ENCODE peak calls at places on chromosomes 16 and 17, in nine cellular contexts. One of them, this sample, is unnamed.

GRCh38 chr17:77529328-77529650 is 388.5 kb downstream of the SEC14L1 start:
- DNase-seq in AG04450: no peak
- DNase-seq in pons: no peak
- DNase-seq in AG10803: no peak
- DNase-seq in stimulated activated CD4-positive, alpha-beta T cell treated with anti-CD3 and anti-CD28 coated beads, Interleukin-4, amount 100 ng/mL, for 4 hours: no peak
- DNase-seq in HCEC 1CT: no peak
- DNase-seq in Daoy: no peak
- DNase-seq in foreskin fibroblast: no peak
- DNase-seq in NCI-H1105: no peak
- DNase-seq in this sample: no peak

GRCh38 chr17:68057531-68057952 is 22.0 kb downstream of the KPNA2 start:
- DNase-seq in AG10803: peak
- DNase-seq in NCI-H1105: no peak
- DNase-seq in foreskin fibroblast: peak
- DNase-seq in stimulated activated CD4-positive, alpha-beta T cell treated with anti-CD3 and anti-CD28 coated beads, Interleukin-4, amount 100 ng/mL, for 4 hours: peak
- DNase-seq in HCEC 1CT: peak
- DNase-seq in Daoy: no peak
- DNase-seq in pons: no peak
- DNase-seq in AG04450: no peak
- DNase-seq in this sample: peak

GRCh38 chr16:56858375-56858774 is 6.6 kb upstream of the SLC12A3 start:
- DNase-seq in NCI-H1105: no peak
- DNase-seq in foreskin fibroblast: no peak
- DNase-seq in pons: no peak
- DNase-seq in AG04450: no peak
- DNase-seq in Daoy: no peak
- DNase-seq in HCEC 1CT: no peak
- DNase-seq in stimulated activated CD4-positive, alpha-beta T cell treated with anti-CD3 and anti-CD28 coated beads, Interleukin-4, amount 100 ng/mL, for 4 hours: no peak
- DNase-seq in AG10803: no peak
- DNase-seq in this sample: no peak

GRCh38 chr17:36722121-36722902 is 120.9 kb downstream of the MRM1 start:
- DNase-seq in AG04450: no peak
- DNase-seq in foreskin fibroblast: peak
- DNase-seq in pons: peak
- DNase-seq in stimulated activated CD4-positive, alpha-beta T cell treated with anti-CD3 and anti-CD28 coated beads, Interleukin-4, amount 100 ng/mL, for 4 hours: peak
- DNase-seq in AG10803: no peak
- DNase-seq in NCI-H1105: peak
- DNase-seq in Daoy: peak
- DNase-seq in HCEC 1CT: no peak
- DNase-seq in this sample: peak

GRCh38 chr17:57499648-57500049 is 243.3 kb downstream of the MSI2 start:
- DNase-seq in HCEC 1CT: no peak
- DNase-seq in AG10803: peak
- DNase-seq in NCI-H1105: no peak
- DNase-seq in Daoy: no peak
- DNase-seq in stimulated activated CD4-positive, alpha-beta T cell treated with anti-CD3 and anti-CD28 coated beads, Interleukin-4, amount 100 ng/mL, for 4 hours: no peak
- DNase-seq in foreskin fibroblast: no peak
- DNase-seq in pons: no peak
- DNase-seq in AG04450: no peak
- DNase-seq in this sample: no peak

GRCh38 chr16:10622036-10622921 is 41.9 kb upstream of the EMP2 start:
- DNase-seq in Daoy: no peak
- DNase-seq in stimulated activated CD4-positive, alpha-beta T cell treated with anti-CD3 and anti-CD28 coated beads, Interleukin-4, amount 100 ng/mL, for 4 hours: no peak
- DNase-seq in AG10803: no peak
- DNase-seq in foreskin fibroblast: no peak
- DNase-seq in pons: no peak
- DNase-seq in NCI-H1105: no peak
- DNase-seq in HCEC 1CT: no peak
- DNase-seq in AG04450: no peak
- DNase-seq in this sample: no peak

GRCh38 chr17:55344514-55344997 is 77.1 kb downstream of the MMD start:
- DNase-seq in Daoy: no peak
- DNase-seq in stimulated activated CD4-positive, alpha-beta T cell treated with anti-CD3 and anti-CD28 coated beads, Interleukin-4, amount 100 ng/mL, for 4 hours: no peak
- DNase-seq in foreskin fibroblast: no peak
- DNase-seq in HCEC 1CT: no peak
- DNase-seq in AG10803: no peak
- DNase-seq in NCI-H1105: no peak
- DNase-seq in pons: no peak
- DNase-seq in AG04450: no peak
- DNase-seq in this sample: no peak

GRCh38 chr16:19137201-19137601 is 23.4 kb downstream of the ITPRIPL2 start:
- DNase-seq in Daoy: peak
- DNase-seq in foreskin fibroblast: no peak
- DNase-seq in stimulated activated CD4-positive, alpha-beta T cell treated with anti-CD3 and anti-CD28 coated beads, Interleukin-4, amount 100 ng/mL, for 4 hours: no peak
- DNase-seq in AG04450: no peak
- DNase-seq in NCI-H1105: no peak
- DNase-seq in pons: no peak
- DNase-seq in AG10803: peak
- DNase-seq in HCEC 1CT: peak
- DNase-seq in this sample: no peak

GRCh38 chr17:79931517-79932309 is 92.5 kb upstream of the CBX4 start:
- DNase-seq in Daoy: peak
- DNase-seq in NCI-H1105: no peak
- DNase-seq in foreskin fibroblast: peak
- DNase-seq in pons: no peak
- DNase-seq in HCEC 1CT: no peak
- DNase-seq in stimulated activated CD4-positive, alpha-beta T cell treated with anti-CD3 and anti-CD28 coated beads, Interleukin-4, amount 100 ng/mL, for 4 hours: no peak
- DNase-seq in AG10803: no peak
- DNase-seq in AG04450: no peak
- DNase-seq in this sample: no peak

GRCh38 chr17:81252336-81253329 is 13.5 kb downstream of the NDUFAF8 start:
- DNase-seq in HCEC 1CT: no peak
- DNase-seq in Daoy: no peak
- DNase-seq in AG04450: no peak
- DNase-seq in stimulated activated CD4-positive, alpha-beta T cell treated with anti-CD3 and anti-CD28 coated beads, Interleukin-4, amount 100 ng/mL, for 4 hours: no peak
- DNase-seq in AG10803: no peak
- DNase-seq in NCI-H1105: no peak
- DNase-seq in pons: no peak
- DNase-seq in foreskin fibroblast: no peak
- DNase-seq in this sample: no peak

GRCh38 chr17:28925912-28926365 is 23.1 kb upstream of the DHRS13 start:
- DNase-seq in HCEC 1CT: peak
- DNase-seq in foreskin fibroblast: peak
- DNase-seq in pons: no peak
- DNase-seq in NCI-H1105: no peak
- DNase-seq in Daoy: peak
- DNase-seq in AG10803: peak
- DNase-seq in stimulated activated CD4-positive, alpha-beta T cell treated with anti-CD3 and anti-CD28 coated beads, Interleukin-4, amount 100 ng/mL, for 4 hours: no peak
- DNase-seq in AG04450: no peak
- DNase-seq in this sample: peak

GRCh38 chr17:77449908-77450741 is 309.4 kb downstream of the SEC14L1 start:
- DNase-seq in AG04450: no peak
- DNase-seq in foreskin fibroblast: peak
- DNase-seq in NCI-H1105: no peak
- DNase-seq in pons: peak
- DNase-seq in stimulated activated CD4-positive, alpha-beta T cell treated with anti-CD3 and anti-CD28 coated beads, Interleukin-4, amount 100 ng/mL, for 4 hours: peak
- DNase-seq in AG10803: peak
- DNase-seq in Daoy: peak
- DNase-seq in HCEC 1CT: peak
- DNase-seq in this sample: no peak

GRCh38 chr16:49484454-49484853 is 110.8 kb downstream of the C16orf78 start:
- DNase-seq in foreskin fibroblast: peak
- DNase-seq in AG10803: no peak
- DNase-seq in AG04450: no peak
- DNase-seq in pons: peak
- DNase-seq in HCEC 1CT: no peak
- DNase-seq in NCI-H1105: no peak
- DNase-seq in Daoy: peak
- DNase-seq in stimulated activated CD4-positive, alpha-beta T cell treated with anti-CD3 and anti-CD28 coated beads, Interleukin-4, amount 100 ng/mL, for 4 hours: peak
- DNase-seq in this sample: no peak

GRCh38 chr17:12320286-12320685 is 299.6 kb downstream of the MAP2K4 start:
- DNase-seq in AG04450: peak
- DNase-seq in Daoy: peak
- DNase-seq in NCI-H1105: no peak
- DNase-seq in HCEC 1CT: no peak
- DNase-seq in AG10803: peak
- DNase-seq in stimulated activated CD4-positive, alpha-beta T cell treated with anti-CD3 and anti-CD28 coated beads, Interleukin-4, amount 100 ng/mL, for 4 hours: no peak
- DNase-seq in foreskin fibroblast: peak
- DNase-seq in pons: peak
- DNase-seq in this sample: no peak

GRCh38 chr16:85590506-85590832 is 22.7 kb upstream of the GSE1 start:
- DNase-seq in stimulated activated CD4-positive, alpha-beta T cell treated with anti-CD3 and anti-CD28 coated beads, Interleukin-4, amount 100 ng/mL, for 4 hours: no peak
- DNase-seq in HCEC 1CT: no peak
- DNase-seq in Daoy: no peak
- DNase-seq in AG04450: no peak
- DNase-seq in foreskin fibroblast: no peak
- DNase-seq in pons: no peak
- DNase-seq in AG10803: no peak
- DNase-seq in NCI-H1105: no peak
- DNase-seq in this sample: no peak